ENCODE peak calls at places on chromosomes 2 and 18, in five cellular contexts. A, R, Q, D and K are unnamed samples.

GRCh38 chr2:216410550-216410949 is 1.7 kb upstream of the SMARCAL1 start:
- DNase-seq in A (no peak), R (no peak), Q (no peak), D (no peak), K (no peak)

GRCh38 chr2:179344280-179344961 is 79.8 kb upstream of the SESTD1 start:
- DNase-seq in A (no peak), R (no peak), Q (no peak), D (no peak), K (no peak)

GRCh38 chr2:136113767-136114070 is 4.2 kb downstream of the CXCR4 start:
- DNase-seq in A (no peak), R (no peak), Q (no peak), D (no peak), K (no peak)

GRCh38 chr2:108912629-108912902 is 76.5 kb downstream of the EDAR start:
- DNase-seq in A (no peak), R (peak), Q (no peak), D (peak), K (no peak)

GRCh38 chr2:217465136-217465535 is 537.7 kb downstream of the TNS1 start:
- DNase-seq in A (no peak), R (no peak), Q (no peak), D (no peak), K (no peak)

GRCh38 chr2:238077292-238077691 is 16.5 kb downstream of the SCLY start:
- DNase-seq in A (no peak), R (no peak), Q (no peak), D (no peak), K (no peak)

GRCh38 chr18:5066380-5066977 is 130.6 kb downstream of the AKAIN1 start:
- DNase-seq in A (no peak), R (peak), Q (no peak), D (no peak), K (no peak)

GRCh38 chr2:190802133-190802532 is 78.5 kb upstream of the GLS start:
- DNase-seq in A (no peak), R (peak), Q (no peak), D (no peak), K (no peak)

GRCh38 chr2:46296216-46296839 is 879 bp upstream of the EPAS1 start:
- DNase-seq in A (peak), R (peak), Q (peak), D (peak), K (no peak)

GRCh38 chr2:219362524-219363164 is 25.1 kb downstream of the DNPEP start:
- DNase-seq in A (no peak), R (no peak), Q (no peak), D (peak), K (no peak)

GRCh38 chr2:227378371-227378782 is 729 bp downstream of the TM4SF20 start:
- DNase-seq in A (no peak), R (no peak), Q (no peak), D (no peak), K (no peak)

GRCh38 chr2:54416166-54416798 is 39.8 kb upstream of the SPTBN1 start:
- DNase-seq in A (no peak), R (no peak), Q (no peak), D (no peak), K (no peak)

GRCh38 chr18:22056962-22057361 is 112.4 kb upstream of the GATA6 start:
- DNase-seq in A (no peak), R (no peak), Q (no peak), D (no peak), K (no peak)

GRCh38 chr18:10404148-10404547 is 50.3 kb upstream of the APCDD1 start:
- DNase-seq in A (no peak), R (no peak), Q (no peak), D (no peak), K (no peak)

GRCh38 chr2:200306719-200306968 is 151 bp downstream of the SPATS2L start:
- DNase-seq in A (no peak), R (no peak), Q (no peak), D (peak), K (no peak)

GRCh38 chr18:7822435-7823425 is 255.6 kb downstream of the PTPRM start:
- DNase-seq in A (no peak), R (peak), Q (no peak), D (no peak), K (no peak)
- H3K4me3 ChIP-seq in A (no peak), R (no peak), Q (no peak), D (no peak), K (no peak)

GRCh38 chr2:96631804-96632435 is 6.2 kb downstream of the KANSL3 start:
- DNase-seq in A (no peak), R (no peak), Q (no peak), D (no peak), K (no peak)
- H3K4me3 ChIP-seq in A (no peak), R (no peak), Q (no peak), D (no peak), K (no peak)

DNA sequence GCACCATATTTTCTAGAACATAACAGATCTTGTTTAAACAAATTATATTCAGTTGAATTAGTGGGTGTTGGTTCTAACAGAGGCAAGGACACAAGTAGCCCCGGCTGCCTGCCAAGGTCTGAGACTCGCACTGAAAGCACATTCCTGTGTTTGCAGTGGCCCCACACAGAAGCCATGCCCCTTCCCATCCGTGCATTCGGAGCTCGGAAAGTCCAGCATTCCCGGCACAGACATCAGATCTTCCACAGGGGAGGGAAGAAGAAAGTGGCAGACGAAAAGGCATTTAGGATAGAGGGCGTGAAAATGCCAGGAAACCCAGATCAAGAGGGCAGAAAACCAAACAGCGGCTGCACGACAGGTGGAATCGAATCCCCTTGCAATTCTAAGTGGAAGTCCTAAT is 105.4 kb upstream of the ASB18 start:
- DNase-seq in A (no peak), R (no peak), Q (no peak), D (no peak), K (no peak)
- H3K4me3 ChIP-seq in A (no peak), R (no peak), Q (no peak), D (no peak), K (no peak)

DNA sequence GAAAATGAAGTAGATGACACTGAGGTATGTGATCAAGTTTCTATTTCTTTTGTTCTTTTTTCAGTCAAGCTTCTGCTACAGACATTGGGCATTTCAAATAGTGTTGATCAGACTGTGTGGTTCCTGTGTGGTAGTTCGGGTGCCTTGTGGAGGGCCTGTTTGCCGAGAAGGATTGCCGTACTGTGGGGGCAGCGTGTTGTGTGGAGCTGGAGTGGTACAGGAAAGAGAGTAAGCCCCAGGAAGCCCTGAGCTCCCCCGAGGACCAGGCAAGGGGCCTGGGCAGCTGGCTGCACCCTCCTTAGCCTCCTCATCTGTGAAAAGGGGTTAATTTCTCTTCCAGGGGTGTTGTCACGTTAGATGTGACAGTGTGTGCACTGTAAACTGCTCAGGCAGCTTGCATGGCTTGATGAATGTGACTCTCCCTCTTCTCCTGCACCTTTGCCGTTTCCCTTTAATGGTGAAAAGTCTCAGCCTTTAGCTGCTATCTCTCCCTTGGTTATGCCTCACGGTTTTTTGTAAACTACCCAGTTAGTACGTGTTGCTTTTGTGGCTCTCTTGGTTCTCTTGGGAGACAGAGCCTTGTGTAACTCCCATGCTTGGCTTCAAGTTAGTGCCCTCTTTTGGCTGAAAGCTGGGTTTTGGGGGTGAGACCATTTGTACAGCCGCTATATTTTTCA is 19.5 kb downstream of the C2orf74 start:
- DNase-seq in A (no peak), R (no peak), Q (no peak), D (no peak), K (no peak)
- H3K4me3 ChIP-seq in A (no peak), R (no peak), Q (no peak), D (no peak), K (no peak)

DNA sequence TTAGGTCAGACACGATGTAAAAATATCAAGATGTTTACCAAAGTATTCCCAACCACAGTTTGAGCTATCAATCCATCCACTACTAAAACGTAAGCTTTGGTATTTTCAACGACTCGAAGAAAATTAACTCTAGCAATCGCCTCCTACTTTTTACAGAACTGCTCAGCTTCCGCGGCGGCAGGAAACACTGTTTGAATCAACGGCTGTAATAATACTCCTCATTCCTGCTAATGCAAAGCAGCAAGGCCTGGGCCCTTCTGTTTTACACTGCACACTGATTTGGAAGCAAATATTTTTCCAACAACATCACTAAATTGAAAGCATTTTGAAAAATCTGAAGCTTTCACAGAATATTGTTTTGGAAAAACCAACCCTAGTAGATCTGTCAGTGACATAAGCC is 261.2 kb downstream of the TXNL1 start:
- DNase-seq in A (no peak), R (no peak), Q (no peak), D (no peak), K (no peak)
- H3K4me3 ChIP-seq in A (no peak), R (no peak), Q (no peak), D (no peak), K (no peak)

GRCh38 chr2:74715880-74716279 is 61.8 kb downstream of the SEMA4F start:
- DNase-seq in A (no peak), R (no peak), Q (no peak), D (no peak), K (no peak)
- H3K4me3 ChIP-seq in A (no peak), R (peak), Q (peak), D (peak), K (peak)

DNA sequence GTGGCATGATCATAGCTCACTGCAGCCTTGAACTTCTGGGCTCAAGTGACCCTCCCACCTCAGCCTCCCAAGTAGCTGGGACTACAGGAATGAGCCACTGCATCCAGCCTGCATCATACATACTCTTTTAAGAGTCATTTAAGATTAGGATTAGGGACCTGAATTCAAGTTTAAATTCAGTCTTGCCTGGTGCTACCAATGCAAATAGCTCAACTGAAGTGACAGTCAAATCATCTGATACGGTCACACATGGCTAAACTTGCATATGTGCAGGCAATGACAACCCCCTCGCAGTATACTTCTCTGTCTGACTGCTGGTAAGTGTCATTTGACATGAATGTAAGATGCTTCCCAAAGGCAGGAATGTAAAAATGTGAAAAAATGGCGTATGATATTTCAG is 31.8 kb upstream of the TMEM131 start:
- DNase-seq in A (no peak), R (no peak), Q (peak), D (no peak), K (no peak)
- H3K4me3 ChIP-seq in A (no peak), R (no peak), Q (no peak), D (no peak), K (no peak)

DNA sequence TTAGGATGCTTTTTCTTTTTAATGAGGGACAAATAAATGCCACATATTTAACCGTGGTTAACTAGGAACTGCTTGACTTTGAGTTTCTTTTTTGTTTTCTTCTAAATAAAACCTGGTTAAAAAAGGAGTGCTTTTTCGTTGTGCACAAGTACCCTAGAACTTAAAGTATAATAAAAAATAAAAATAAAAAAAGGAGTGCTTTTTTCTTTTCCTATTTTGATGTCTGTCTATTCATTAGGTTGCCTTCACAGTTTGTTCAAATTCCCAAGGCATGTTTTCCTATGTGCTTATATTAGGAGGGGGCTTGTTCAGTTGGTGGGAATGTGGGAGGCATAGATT is 4.4 kb downstream of the FOSL2 start:
- DNase-seq in A (no peak), R (no peak), Q (no peak), D (no peak), K (no peak)
- H3K4me3 ChIP-seq in A (peak), R (no peak), Q (no peak), D (peak), K (peak)

GRCh38 chr18:54882318-54882717 is 54.0 kb downstream of the RAB27B start:
- DNase-seq in A (no peak), R (peak), Q (no peak), D (no peak), K (no peak)

GRCh38 chr18:54880706-54881105 is 52.4 kb downstream of the RAB27B start:
- DNase-seq in A (no peak), R (peak), Q (no peak), D (no peak), K (no peak)

GRCh38 chr18:54881229-54881753 is 53.0 kb downstream of the RAB27B start:
- DNase-seq in A (no peak), R (no peak), Q (no peak), D (no peak), K (no peak)

GRCh38 chr18:54879691-54880090 is 51.4 kb downstream of the RAB27B start:
- DNase-seq in A (no peak), R (no peak), Q (no peak), D (no peak), K (no peak)

DNA sequence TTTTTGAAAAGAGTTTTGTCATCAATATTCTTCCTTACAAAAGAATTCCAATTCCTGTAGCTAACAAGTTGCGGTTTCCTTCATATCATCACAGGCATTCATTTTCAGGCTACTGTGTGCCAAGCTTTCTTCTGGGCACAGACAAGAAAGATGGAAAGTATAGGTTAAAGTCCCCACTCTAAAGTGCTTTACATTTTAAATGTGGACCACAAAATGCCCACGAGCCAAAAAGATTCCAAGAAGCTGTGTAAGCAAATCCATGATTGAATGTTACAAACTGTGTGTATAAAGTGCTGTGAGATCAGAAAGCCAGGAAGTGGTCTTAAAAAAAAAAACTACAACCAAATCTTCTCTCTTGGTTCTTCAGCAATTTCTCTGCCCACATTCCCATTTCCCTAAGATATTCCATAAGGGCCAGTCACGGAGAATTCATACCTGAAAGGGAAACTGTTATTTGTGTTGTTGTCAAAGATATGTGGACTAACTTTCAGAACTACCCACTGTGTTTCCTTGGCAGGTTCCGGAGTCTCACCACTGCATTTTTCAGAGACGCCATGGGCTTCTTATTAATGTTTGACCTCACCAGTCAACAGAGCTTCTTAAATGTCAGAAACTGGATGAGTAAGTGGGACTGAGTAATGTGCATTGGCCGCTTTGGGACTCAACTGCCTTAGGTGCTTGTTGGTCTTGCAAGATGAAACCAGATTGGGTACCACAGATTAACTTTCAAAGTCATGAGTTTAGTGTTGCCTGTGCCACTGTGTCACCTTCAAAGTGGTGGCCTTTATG is 55.7 kb downstream of the RAB27B start:
- DNase-seq in A (no peak), R (no peak), Q (no peak), D (no peak), K (no peak)
- H3K4me3 ChIP-seq in A (no peak), R (no peak), Q (no peak), D (no peak), K (no peak)